ENCODE peak calls at places on chromosome 14, in five cellular contexts. D, O, M, Y and J are unnamed samples. For H3K9me3, the result is how much of the 10 kb centered on the place peaks cover.

GRCh38 chr14:96581902-96582640 is 79.9 kb downstream of the PAPOLA start:
- DNase-seq in D (no peak), O (no peak), M (no peak), Y (peak), J (no peak)

GRCh38 chr14:29518335-29518734 is 409.3 kb downstream of the PRKD1 start:
- DNase-seq in D (no peak), O (no peak), M (no peak), Y (no peak), J (no peak)

GRCh38 chr14:20615996-20616395 is 24.8 kb upstream of the RNASE12 start:
- DNase-seq in D (no peak), O (no peak), M (no peak), Y (no peak), J (no peak)

GRCh38 chr14:89618309-89618708 is 201.3 kb upstream of the FOXN3 start:
- DNase-seq in D (no peak), O (no peak), M (no peak), Y (peak), J (no peak)

GRCh38 chr14:69090187-69090789 is 62.6 kb downstream of the DCAF5 start:
- DNase-seq in D (no peak), O (peak), M (peak), Y (peak), J (no peak)

GRCh38 chr14:61466249-61466904 is 145.0 kb downstream of the PRKCH start:
- DNase-seq in D (no peak), O (peak), M (peak), Y (no peak), J (no peak)

GRCh38 chr14:36056846-36057245 is 119.7 kb downstream of the PTCSC3 start:
- DNase-seq in D (no peak), O (no peak), M (no peak), Y (no peak), J (no peak)

GRCh38 chr14:90820958-90821357 is 4.7 kb upstream of the TTC7B start:
- DNase-seq in D (peak), O (no peak), M (no peak), Y (peak), J (peak)

GRCh38 chr14:69852897-69853296 is 26.3 kb upstream of the SMOC1 start:
- DNase-seq in D (no peak), O (no peak), M (no peak), Y (no peak), J (no peak)

GRCh38 chr14:75049136-75049535 is 2.1 kb downstream of the MLH3 start:
- DNase-seq in D (no peak), O (peak), M (no peak), Y (no peak), J (no peak)

GRCh38 chr14:75053396-75054289 is 2.4 kb upstream of the MLH3 start:
- DNase-seq in D (no peak), O (peak), M (no peak), Y (no peak), J (no peak)

GRCh38 chr14:75051556-75051899 is 261 bp upstream of the MLH3 start:
- DNase-seq in D (no peak), O (peak), M (no peak), Y (no peak), J (no peak)

GRCh38 chr14:75049731-75050201 is 1.5 kb downstream of the MLH3 start:
- DNase-seq in D (no peak), O (peak), M (no peak), Y (no peak), J (no peak)

GRCh38 chr14:75050852-75051555 is at the start of gene MLH3:
- DNase-seq in D (peak), O (peak), M (peak), Y (peak), J (peak)
- H3K4me3 ChIP-seq in D (peak), O (peak), M (peak), Y (peak), J (peak)

GRCh38 chr14:94439453-94440057 is 13.0 kb downstream of the SERPINA11 start:
- DNase-seq in D (no peak), O (no peak), M (no peak), Y (no peak), J (no peak)
- TF ChIP-seq CTCF in D (no peak), O (no peak), M (no peak), Y (no peak), J (no peak)

GRCh38 chr14:101380512-101380911 is 180.8 kb upstream of the DIO3 start:
- DNase-seq in D (no peak), O (no peak), M (no peak), Y (no peak), J (no peak)
- H3K9me3 ChIP-seq in D (under half), O (under half), M (under half), Y (under half), J (under half)

GRCh38 chr14:34173916-34174315 is 223.0 kb upstream of the EGLN3 start:
- DNase-seq in D (no peak), O (no peak), M (no peak), Y (no peak), J (no peak)

GRCh38 chr14:34171431-34171830 is 220.6 kb upstream of the EGLN3 start:
- DNase-seq in D (no peak), O (no peak), M (no peak), Y (no peak), J (no peak)

GRCh38 chr14:34170891-34171290 is 220.0 kb upstream of the EGLN3 start:
- DNase-seq in D (no peak), O (no peak), M (no peak), Y (no peak), J (no peak)

GRCh38 chr14:34172477-34173368 is 221.8 kb upstream of the EGLN3 start:
- DNase-seq in D (no peak), O (no peak), M (no peak), Y (no peak), J (no peak)

GRCh38 chr14:34172052-34172451 is 221.2 kb upstream of the EGLN3 start:
- DNase-seq in D (no peak), O (no peak), M (no peak), Y (no peak), J (no peak)
- H3K4me3 ChIP-seq in D (no peak), O (no peak), M (no peak), Y (no peak), J (no peak)